ENCODE peak calls at places on chromosomes 6 and 20, in eight cellular contexts. D, O, U, K, L, R, V and C are unnamed samples.

GRCh38 chr20:36865861-36866149 is 10.1 kb upstream of the TLDC2 start:
- DNase-seq in K (no peak), R (no peak), D (no peak), U (no peak), L (no peak), V (no peak), O (no peak), C (no peak)

GRCh38 chr6:53033764-53034163 is 31.4 kb upstream of the FBXO9 start:
- DNase-seq in V (no peak), O (peak), L (no peak), D (no peak), K (no peak), R (no peak), U (no peak), C (no peak)

GRCh38 chr6:13297391-13297790 is 30.9 kb downstream of the TBC1D7 start:
- DNase-seq in K (no peak), U (no peak), O (no peak), D (no peak), V (no peak), R (no peak), L (no peak), C (no peak)

GRCh38 chr20:50689864-50690263 is 1.5 kb downstream of the RIPOR3 start:
- DNase-seq in V (no peak), K (no peak), O (no peak), U (peak), R (no peak), D (no peak), L (no peak), C (no peak)

GRCh38 chr6:4383910-4384637 is 248.7 kb upstream of the ECI2 start:
- DNase-seq in D (no peak), O (no peak), L (no peak), U (no peak), V (no peak), R (no peak), K (no peak), C (no peak)

GRCh38 chr6:43120938-43121913 is 45.1 kb downstream of the PTK7 start:
- DNase-seq in O (peak), U (no peak), K (no peak), R (no peak), L (no peak), V (no peak), D (no peak), C (no peak)

GRCh38 chr6:72940265-72940664 is 285.0 kb downstream of the KHDC1L start:
- DNase-seq in K (no peak), D (no peak), R (no peak), U (no peak), L (no peak), V (no peak), O (no peak), C (no peak)

GRCh38 chr20:57664476-57664875 is 44.2 kb upstream of the ZBP1 start:
- DNase-seq in L (no peak), K (no peak), R (no peak), O (no peak), D (no peak), V (no peak), U (no peak), C (peak)

GRCh38 chr6:88166493-88166900 is 350 bp upstream of the CNR1 start:
- DNase-seq in L (no peak), O (no peak), D (no peak), V (no peak), U (peak), K (no peak), R (no peak), C (peak)

GRCh38 chr6:142297996-142298753 is 3.6 kb upstream of the ADGRG6 start:
- DNase-seq in L (no peak), V (no peak), D (no peak), K (no peak), O (peak), U (no peak), R (no peak), C (no peak)

GRCh38 chr6:134391221-134391620 is 73.3 kb upstream of the SGK1 start:
- DNase-seq in K (no peak), U (no peak), O (no peak), R (no peak), L (no peak), D (no peak), V (no peak), C (no peak)

GRCh38 chr20:57627972-57628650 is 7.9 kb upstream of the ZBP1 start:
- DNase-seq in U (peak), K (peak), D (peak), V (no peak), O (peak), R (peak), L (peak), C (no peak)

GRCh38 chr6:116963972-116964371 is 86.9 kb downstream of the RFX6 start:
- DNase-seq in L (no peak), R (no peak), U (peak), O (no peak), K (no peak), D (no peak), V (no peak), C (no peak)

GRCh38 chr6:139539852-139540251 is 165.4 kb upstream of the CITED2 start:
- DNase-seq in L (no peak), V (no peak), O (peak), R (no peak), K (no peak), U (peak), D (no peak), C (peak)

GRCh38 chr20:18056174-18057105 is 1.3 kb downstream of the OVOL2 start:
- DNase-seq in V (peak), R (peak), K (no peak), D (no peak), L (no peak), U (peak), O (peak), C (peak)

GRCh38 chr6:87029711-87030314 is 65.1 kb downstream of the CGA start:
- DNase-seq in D (no peak), U (peak), O (peak), R (no peak), V (peak), L (no peak), K (no peak), C (no peak)

GRCh38 chr6:29762781-29763214 is 39.6 kb downstream of the HLA-F start:
- DNase-seq in L (no peak), K (no peak), O (no peak), V (no peak), D (no peak), R (no peak), U (no peak), C (no peak)

GRCh38 chr6:133632206-133632605 is 256.7 kb upstream of the TCF21 start:
- DNase-seq in U (no peak), K (no peak), D (no peak), O (peak), R (no peak), L (no peak), V (no peak), C (no peak)

GRCh38 chr6:168092541-168092940 is 13.5 kb upstream of the FRMD1 start:
- DNase-seq in L (no peak), R (no peak), K (no peak), D (no peak), U (no peak), O (no peak), V (no peak), C (peak)

GRCh38 chr6:125377621-125378020 is 75.9 kb upstream of the HDDC2 start:
- DNase-seq in U (peak), V (no peak), O (peak), K (no peak), D (no peak), L (no peak), R (no peak), C (no peak)

GRCh38 chr20:40672095-40672494 is 16.9 kb downstream of the MAFB start:
- DNase-seq in R (no peak), D (no peak), O (no peak), K (no peak), V (no peak), L (no peak), U (no peak), C (no peak)

GRCh38 chr6:139080255-139080920 is 51.8 kb downstream of the ABRACL start:
- DNase-seq in R (no peak), D (no peak), L (no peak), V (no peak), O (no peak), K (no peak), U (no peak), C (no peak)

GRCh38 chr6:56659721-56660373 is 17.2 kb upstream of the DST start:
- DNase-seq in L (no peak), V (no peak), U (no peak), K (no peak), D (no peak), R (no peak), O (no peak), C (no peak)

GRCh38 chr6:34529665-34530327 is 26.3 kb downstream of the SPDEF start:
- DNase-seq in U (peak), K (no peak), L (no peak), O (no peak), V (peak), R (no peak), D (no peak), C (peak)

GRCh38 chr6:169167581-169168301 is 85.9 kb downstream of the THBS2 start:
- DNase-seq in V (no peak), U (no peak), R (no peak), D (no peak), O (peak), L (no peak), K (no peak), C (no peak)

GRCh38 chr6:43076928-43077809 is 1.1 kb downstream of the PTK7 start:
- DNase-seq in V (no peak), R (peak), L (no peak), D (no peak), U (peak), O (no peak), K (no peak), C (peak)

GRCh38 chr6:85726206-85726605 is 83.5 kb upstream of the SYNCRIP start:
- DNase-seq in K (no peak), V (no peak), L (no peak), O (no peak), U (no peak), R (no peak), D (no peak), C (no peak)

GRCh38 chr6:45739058-45739457 is 276.6 kb downstream of the CLIC5 start:
- DNase-seq in U (no peak), L (no peak), O (no peak), R (no peak), K (no peak), D (no peak), V (no peak), C (no peak)

GRCh38 chr6:53273356-53273755 is 75.4 kb downstream of the ELOVL5 start:
- DNase-seq in K (no peak), L (no peak), D (no peak), R (no peak), U (no peak), V (no peak), O (no peak), C (no peak)

GRCh38 chr20:48155231-48155630 is 369.9 kb upstream of the SULF2 start:
- DNase-seq in K (no peak), D (no peak), U (no peak), L (no peak), R (no peak), V (no peak), O (no peak), C (no peak)

GRCh38 chr6:36443951-36444428 is 1.2 kb downstream of the KCTD20 start:
- DNase-seq in R (peak), O (peak), L (no peak), K (no peak), D (no peak), V (no peak), U (no peak), C (no peak)

GRCh38 chr6:3468585-3468984 is 11.7 kb upstream of the SLC22A23 start:
- DNase-seq in L (no peak), O (no peak), D (no peak), R (no peak), K (no peak), U (no peak), V (no peak), C (no peak)